ENCODE peak calls at places on chromosomes 6 and 20, in four cellular contexts. One of them, this sample, is unnamed.

GRCh38 chr20:51169813-51170212 is 146.9 kb upstream of the KCNG1 start:
- DNase-seq in left lung: no peak
- DNase-seq in PC-3: no peak
- DNase-seq in HepG2: no peak
- DNase-seq in this sample: no peak

GRCh38 chr6:11017090-11017489 is 27.0 kb downstream of the ELOVL2 start:
- DNase-seq in left lung: no peak
- DNase-seq in PC-3: no peak
- DNase-seq in HepG2: no peak
- DNase-seq in this sample: no peak

GRCh38 chr6:150606258-150607043 is 6.8 kb downstream of the PLEKHG1 start:
- DNase-seq in left lung: no peak
- DNase-seq in PC-3: no peak
- DNase-seq in HepG2: no peak
- DNase-seq in this sample: no peak

GRCh38 chr20:51910202-51911050 is 108.1 kb upstream of the SALL4 start:
- DNase-seq in left lung: no peak
- DNase-seq in PC-3: peak; percentile 88
- DNase-seq in HepG2: no peak
- DNase-seq in this sample: no peak

GRCh38 chr6:52106994-52107393 is 19.6 kb upstream of the PKHD1 start:
- DNase-seq in left lung: no peak
- DNase-seq in PC-3: no peak
- DNase-seq in HepG2: no peak
- DNase-seq in this sample: no peak

GRCh38 chr6:73262701-73263569 is at the start of gene KHDC1:
- DNase-seq in left lung: peak; percentile 33
- DNase-seq in PC-3: peak; percentile 13
- DNase-seq in HepG2: no peak
- DNase-seq in this sample: peak; percentile 85

GRCh38 chr6:123044341-123044860 is 48.4 kb downstream of the CLVS2 start:
- DNase-seq in left lung: no peak
- DNase-seq in PC-3: no peak
- DNase-seq in HepG2: no peak
- DNase-seq in this sample: no peak

GRCh38 chr6:150528648-150529285 is 70.9 kb upstream of the PLEKHG1 start:
- DNase-seq in left lung: peak; percentile 49
- DNase-seq in PC-3: no peak
- DNase-seq in HepG2: no peak
- DNase-seq in this sample: no peak

GRCh38 chr6:24439858-24440539 is 37.3 kb downstream of the MRS2 start:
- DNase-seq in left lung: no peak
- DNase-seq in PC-3: no peak
- DNase-seq in HepG2: no peak
- DNase-seq in this sample: no peak

GRCh38 chr6:112155900-112156299 is 68.5 kb downstream of the FAM229B start:
- DNase-seq in left lung: no peak
- DNase-seq in PC-3: no peak
- DNase-seq in HepG2: no peak
- DNase-seq in this sample: no peak

GRCh38 chr6:33018904-33019303 is 9.5 kb upstream of the HLA-DOA start:
- DNase-seq in left lung: peak; percentile 88
- DNase-seq in PC-3: no peak
- DNase-seq in HepG2: no peak
- DNase-seq in this sample: peak; percentile 73

GRCh38 chr6:28858963-28859362 is 64.8 kb downstream of the TRIM27 start:
- DNase-seq in left lung: no peak
- DNase-seq in PC-3: peak; percentile 81
- DNase-seq in HepG2: no peak
- DNase-seq in this sample: no peak

GRCh38 chr20:59566631-59567524 is 37.5 kb upstream of the PHACTR3 start:
- DNase-seq in left lung: no peak
- DNase-seq in PC-3: no peak
- DNase-seq in HepG2: no peak
- DNase-seq in this sample: no peak

GRCh38 chr6:148926478-148926877 is 179.6 kb downstream of the UST start:
- DNase-seq in left lung: no peak
- DNase-seq in PC-3: no peak
- DNase-seq in HepG2: no peak
- DNase-seq in this sample: no peak

GRCh38 chr6:2188856-2189384 is 56.5 kb downstream of the GMDS start:
- DNase-seq in left lung: no peak
- DNase-seq in PC-3: no peak
- DNase-seq in HepG2: no peak
- DNase-seq in this sample: no peak

GRCh38 chr6:33317418-33317667 is 201 bp downstream of the ZBTB22 start:
- DNase-seq in left lung: peak; percentile 66
- DNase-seq in PC-3: no peak
- DNase-seq in HepG2: no peak
- DNase-seq in this sample: no peak

GRCh38 chr6:149884215-149884614 is 13.7 kb downstream of the RAET1E start:
- DNase-seq in left lung: peak; percentile 61
- DNase-seq in PC-3: no peak
- DNase-seq in HepG2: no peak
- DNase-seq in this sample: no peak

GRCh38 chr6:25229671-25230321 is 49.4 kb upstream of the CARMIL1 start:
- DNase-seq in left lung: no peak
- DNase-seq in PC-3: peak; percentile 74
- DNase-seq in HepG2: no peak
- DNase-seq in this sample: no peak

DNA sequence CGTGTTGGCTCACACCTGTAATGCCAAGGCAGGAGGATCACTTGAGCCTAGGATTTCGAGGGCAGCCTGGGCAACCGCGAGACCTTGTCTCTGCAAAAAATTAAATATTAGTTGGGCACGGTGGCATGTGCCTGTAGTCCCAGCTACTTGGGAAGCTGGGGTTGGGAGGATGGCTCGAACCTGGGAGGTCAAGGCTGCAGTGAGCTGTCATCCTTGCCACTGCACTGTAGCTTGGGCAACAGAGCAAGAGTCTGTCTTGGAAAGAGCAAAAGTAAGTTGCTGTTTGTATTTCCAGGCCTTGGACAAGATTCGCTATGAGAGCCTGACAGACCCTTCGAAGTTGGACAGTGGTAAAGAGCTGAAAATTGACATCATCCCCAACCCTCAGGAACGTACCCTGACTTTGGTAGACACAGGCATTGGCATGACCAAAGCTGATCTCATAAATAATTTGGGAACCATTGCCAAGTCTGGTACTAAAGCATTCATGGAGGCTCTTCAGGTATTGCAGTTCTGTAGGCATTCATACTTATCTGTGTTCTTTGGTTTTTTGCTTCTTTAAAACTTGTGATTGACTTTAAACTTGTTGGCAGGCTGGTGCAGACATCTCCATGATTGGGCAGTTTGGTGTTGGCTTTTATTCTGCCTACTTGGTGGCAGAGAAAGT is 2.3 kb downstream of the HSP90AB1 start:
- DNase-seq in left lung: no peak
- DNase-seq in PC-3: no peak
- DNase-seq in HepG2: no peak
- DNase-seq in this sample: no peak
- H3K4me3 ChIP-seq in left lung: no peak overlapping the region
- H3K4me3 ChIP-seq in PC-3: peak overlapping the region; percentile 99
- H3K4me3 ChIP-seq in HepG2: peak overlapping the region; percentile 97
- H3K4me3 ChIP-seq in this sample: peak overlapping the region; percentile 91

DNA sequence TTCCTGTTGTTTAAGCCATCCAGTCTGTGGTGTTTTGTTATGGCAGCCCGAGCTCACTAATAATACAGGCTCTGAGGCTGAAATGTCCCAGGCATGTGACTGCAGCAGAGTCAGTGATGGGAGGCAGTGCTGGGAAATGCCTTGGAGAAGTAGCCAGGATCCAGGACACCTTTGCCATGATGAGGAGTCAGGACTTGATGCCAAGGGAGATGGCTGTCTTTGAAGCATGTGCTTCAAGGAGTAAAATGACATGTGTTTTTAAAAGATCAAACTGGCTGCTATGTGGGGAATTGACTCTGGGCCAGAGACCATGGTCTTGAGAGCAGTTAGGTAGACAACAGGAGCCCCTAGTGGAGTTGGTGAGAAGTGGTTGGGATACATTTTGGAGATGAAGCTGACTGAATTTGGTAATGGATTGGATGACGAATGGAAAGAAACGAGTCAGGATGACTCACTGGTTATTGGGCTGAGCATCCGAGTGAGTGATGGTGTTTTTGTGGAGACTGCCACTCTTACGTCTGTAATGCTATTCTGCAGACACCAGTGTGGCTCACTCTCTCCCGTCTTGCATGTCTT is 322.2 kb downstream of the PLCB1 start:
- DNase-seq in left lung: no peak
- DNase-seq in PC-3: peak; percentile 81
- DNase-seq in HepG2: peak; percentile 65
- DNase-seq in this sample: no peak
- TF ChIP-seq CTCF in left lung: no peak
- TF ChIP-seq CTCF in PC-3: peak; percentile 68
- TF ChIP-seq CTCF in HepG2: peak; percentile 72
- TF ChIP-seq CTCF in this sample: peak; percentile 63

GRCh38 chr6:110002676-110003075 is 24.6 kb downstream of the GPR6 start:
- DNase-seq in left lung: no peak
- DNase-seq in PC-3: peak; percentile 7
- DNase-seq in HepG2: no peak
- DNase-seq in this sample: no peak

GRCh38 chr6:109999740-110000139 is 21.6 kb downstream of the GPR6 start:
- DNase-seq in left lung: no peak
- DNase-seq in PC-3: no peak
- DNase-seq in HepG2: no peak
- DNase-seq in this sample: no peak

GRCh38 chr6:109998159-109998785 is 20.2 kb downstream of the GPR6 start:
- DNase-seq in left lung: no peak
- DNase-seq in PC-3: no peak
- DNase-seq in HepG2: no peak
- DNase-seq in this sample: no peak
- H3K27me3 ChIP-seq in left lung: peaks cover 19% of the 10 kb centered on the region
- H3K27me3 ChIP-seq in PC-3: no peaks in the 10 kb centered on the region
- H3K27me3 ChIP-seq in HepG2: no peaks in the 10 kb centered on the region
- H3K27me3 ChIP-seq in this sample: no peaks in the 10 kb centered on the region

GRCh38 chr6:125793280-125793679 is 2.5 kb downstream of the NCOA7 start:
- DNase-seq in left lung: no peak
- DNase-seq in PC-3: no peak
- DNase-seq in HepG2: no peak
- DNase-seq in this sample: no peak

GRCh38 chr6:125792680-125793079 is 1.9 kb downstream of the NCOA7 start:
- DNase-seq in left lung: no peak
- DNase-seq in PC-3: no peak
- DNase-seq in HepG2: no peak
- DNase-seq in this sample: no peak

GRCh38 chr6:125795301-125795700 is 4.5 kb downstream of the NCOA7 start:
- DNase-seq in left lung: no peak
- DNase-seq in PC-3: no peak
- DNase-seq in HepG2: no peak
- DNase-seq in this sample: no peak

GRCh38 chr6:125794342-125795137 is 3.8 kb downstream of the NCOA7 start:
- DNase-seq in left lung: no peak
- DNase-seq in PC-3: peak; percentile 54
- DNase-seq in HepG2: no peak
- DNase-seq in this sample: no peak

DNA sequence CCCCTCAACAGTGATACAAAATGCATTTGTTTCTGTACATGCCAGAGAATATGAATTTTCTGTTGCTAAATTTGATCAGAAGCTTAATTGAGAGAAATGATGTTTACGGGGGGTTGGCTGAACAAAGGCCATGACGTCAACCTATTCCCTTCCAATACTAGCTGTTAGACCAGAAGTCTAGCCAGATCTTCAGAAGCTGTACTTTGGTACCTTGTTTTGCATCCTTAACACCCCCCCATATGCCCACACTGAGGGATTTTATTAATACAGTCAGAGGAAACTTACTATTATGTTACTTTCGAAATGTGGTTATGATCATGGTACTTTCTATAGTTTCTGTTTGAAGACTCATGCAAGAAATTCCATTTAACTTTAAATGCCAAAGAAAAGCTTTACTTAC is 3.1 kb downstream of the NCOA7 start:
- DNase-seq in left lung: no peak
- DNase-seq in PC-3: peak; percentile 28
- DNase-seq in HepG2: no peak
- DNase-seq in this sample: no peak
- H3K4me3 ChIP-seq in left lung: no peak overlapping the region
- H3K4me3 ChIP-seq in PC-3: peak overlapping the region; percentile 17
- H3K4me3 ChIP-seq in HepG2: no peak overlapping the region
- H3K4me3 ChIP-seq in this sample: no peak overlapping the region

DNA sequence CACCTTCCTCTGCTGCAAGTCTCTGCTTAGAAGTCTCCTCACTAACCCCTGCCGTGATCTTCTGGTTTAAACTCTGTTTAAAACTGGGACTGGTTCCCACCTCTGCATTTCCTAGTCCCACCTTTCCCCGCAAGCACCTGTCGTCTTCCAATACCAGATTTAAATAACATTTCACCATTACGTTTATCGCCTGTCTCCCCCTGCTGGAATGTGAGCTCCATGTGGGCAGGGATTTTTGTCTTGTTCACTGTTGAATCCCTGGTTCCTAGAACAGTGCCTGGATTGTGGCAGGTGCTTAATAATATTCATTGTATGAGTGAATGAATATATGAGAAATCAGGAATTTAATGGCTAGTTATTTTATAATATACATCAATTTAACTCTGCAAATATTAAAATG is 2.7 kb downstream of the GUCA1A start:
- DNase-seq in left lung: no peak
- DNase-seq in PC-3: peak; percentile 27
- DNase-seq in HepG2: peak; percentile 29
- DNase-seq in this sample: no peak
- TF ChIP-seq CTCF in left lung: no peak
- TF ChIP-seq CTCF in PC-3: peak; percentile 54
- TF ChIP-seq CTCF in HepG2: peak; percentile 50
- TF ChIP-seq CTCF in this sample: peak; percentile 13